ENCODE peak calls at places on chromosomes 3 and 15, in four cellular contexts. One of them, this sample, is unnamed.

GRCh38 chr3:53518495-53518981 is 24.1 kb downstream of the CACNA1D start:
- DNase-seq in NCI-H1694: no peak
- DNase-seq in EH: no peak
- DNase-seq in OCI-M1: peak; percentile 24
- DNase-seq in this sample: no peak

GRCh38 chr15:78259232-78259631 is 5.1 kb upstream of the DNAJA4 start:
- DNase-seq in OCI-M1: no peak
- DNase-seq in EH: peak; percentile 13
- DNase-seq in NCI-H1694: no peak
- DNase-seq in this sample: peak; percentile 5

GRCh38 chr3:174857301-174857700 is 1.8 kb upstream of the NAALADL2 start:
- DNase-seq in OCI-M1: no peak
- DNase-seq in EH: no peak
- DNase-seq in NCI-H1694: no peak
- DNase-seq in this sample: no peak

GRCh38 chr15:76176487-76177085 is 116.8 kb downstream of the TMEM266 start:
- DNase-seq in OCI-M1: no peak
- DNase-seq in NCI-H1694: no peak
- DNase-seq in EH: no peak
- DNase-seq in this sample: no peak

GRCh38 chr3:129218742-129219141 is 30.7 kb upstream of the COPG1 start:
- DNase-seq in EH: no peak
- DNase-seq in NCI-H1694: no peak
- DNase-seq in OCI-M1: no peak
- DNase-seq in this sample: no peak

GRCh38 chr3:102255736-102256135 is 179.1 kb upstream of the ZPLD1 start:
- DNase-seq in NCI-H1694: no peak
- DNase-seq in EH: no peak
- DNase-seq in OCI-M1: no peak
- DNase-seq in this sample: no peak

GRCh38 chr3:157551961-157552360 is 48.7 kb upstream of the VEPH1 start:
- DNase-seq in NCI-H1694: no peak
- DNase-seq in EH: no peak
- DNase-seq in OCI-M1: no peak
- DNase-seq in this sample: no peak

GRCh38 chr3:66253790-66254620 is 33.2 kb downstream of the SLC25A26 start:
- DNase-seq in EH: peak; percentile 44
- DNase-seq in NCI-H1694: no peak
- DNase-seq in OCI-M1: peak; percentile 29
- DNase-seq in this sample: no peak

GRCh38 chr15:74053941-74054529 is 28.3 kb downstream of the GOLGA6A start:
- DNase-seq in EH: peak; percentile 69
- DNase-seq in OCI-M1: peak; percentile 85
- DNase-seq in NCI-H1694: peak; percentile 59
- DNase-seq in this sample: peak; percentile 91

GRCh38 chr15:97623091-97623661 is 337.3 kb upstream of the ARRDC4 start:
- DNase-seq in OCI-M1: no peak
- DNase-seq in EH: no peak
- DNase-seq in NCI-H1694: no peak
- DNase-seq in this sample: no peak

GRCh38 chr3:88150771-88151170 is 1.0 kb downstream of the C3orf38 start:
- DNase-seq in NCI-H1694: no peak
- DNase-seq in EH: no peak
- DNase-seq in OCI-M1: peak; percentile 78
- DNase-seq in this sample: no peak

GRCh38 chr15:78830514-78831228 is 19.4 kb upstream of the ADAMTS7 start:
- DNase-seq in OCI-M1: no peak
- DNase-seq in EH: no peak
- DNase-seq in NCI-H1694: no peak
- DNase-seq in this sample: no peak

GRCh38 chr15:66802087-66803001 is 100.3 kb downstream of the SMAD6 start:
- DNase-seq in OCI-M1: peak; percentile 61
- DNase-seq in NCI-H1694: no peak
- DNase-seq in EH: peak; percentile 76
- DNase-seq in this sample: no peak